ENCODE peak calls at places on chromosomes 2 and 18, in ten cellular contexts. One of them, this sample, is unnamed.

GRCh38 chr18:22286576-22286975 is 117.2 kb downstream of the GATA6 start:
- DNase-seq in transverse colon: peak; percentile 82
- DNase-seq in colonic mucosa: peak; percentile 87
- DNase-seq in IMR-90: no peak
- DNase-seq in body of pancreas: peak; percentile 65
- DNase-seq in adrenal gland: no peak
- DNase-seq in GM12865: no peak
- DNase-seq in astrocyte of the spinal cord: no peak
- DNase-seq in epithelial cell of esophagus: peak; percentile 87
- DNase-seq in lower leg skin: peak; percentile 27
- DNase-seq in this sample: peak; percentile 71

GRCh38 chr18:8260319-8260718 is 348.9 kb upstream of the RAB12 start:
- DNase-seq in GM12865: no peak
- DNase-seq in body of pancreas: no peak
- DNase-seq in epithelial cell of esophagus: peak; percentile 90
- DNase-seq in IMR-90: peak; percentile 11
- DNase-seq in adrenal gland: no peak
- DNase-seq in lower leg skin: peak; percentile 21
- DNase-seq in colonic mucosa: no peak
- DNase-seq in astrocyte of the spinal cord: peak; percentile 16
- DNase-seq in transverse colon: no peak
- DNase-seq in this sample: no peak

GRCh38 chr2:61185329-61185728 is 23.3 kb downstream of the C2orf74 start:
- DNase-seq in transverse colon: no peak
- DNase-seq in body of pancreas: no peak
- DNase-seq in GM12865: no peak
- DNase-seq in colonic mucosa: no peak
- DNase-seq in epithelial cell of esophagus: no peak
- DNase-seq in astrocyte of the spinal cord: no peak
- DNase-seq in IMR-90: no peak
- DNase-seq in lower leg skin: no peak
- DNase-seq in adrenal gland: no peak
- DNase-seq in this sample: no peak

GRCh38 chr2:160736148-160736547 is 242.5 kb upstream of the RBMS1 start:
- DNase-seq in IMR-90: no peak
- DNase-seq in GM12865: no peak
- DNase-seq in epithelial cell of esophagus: no peak
- DNase-seq in colonic mucosa: no peak
- DNase-seq in astrocyte of the spinal cord: no peak
- DNase-seq in lower leg skin: no peak
- DNase-seq in transverse colon: no peak
- DNase-seq in body of pancreas: no peak
- DNase-seq in adrenal gland: no peak
- DNase-seq in this sample: no peak

GRCh38 chr18:35835838-35836237 is 136.6 kb upstream of the RMP24 start:
- DNase-seq in body of pancreas: no peak
- DNase-seq in GM12865: peak; percentile 65
- DNase-seq in IMR-90: no peak
- DNase-seq in lower leg skin: no peak
- DNase-seq in adrenal gland: no peak
- DNase-seq in transverse colon: no peak
- DNase-seq in epithelial cell of esophagus: no peak
- DNase-seq in astrocyte of the spinal cord: no peak
- DNase-seq in colonic mucosa: no peak
- DNase-seq in this sample: no peak

GRCh38 chr2:44580875-44581515 is 219.2 kb downstream of the CAMKMT start:
- DNase-seq in body of pancreas: no peak
- DNase-seq in transverse colon: no peak
- DNase-seq in epithelial cell of esophagus: no peak
- DNase-seq in lower leg skin: no peak
- DNase-seq in astrocyte of the spinal cord: no peak
- DNase-seq in IMR-90: no peak
- DNase-seq in colonic mucosa: no peak
- DNase-seq in GM12865: no peak
- DNase-seq in adrenal gland: no peak
- DNase-seq in this sample: no peak

GRCh38 chr2:186641807-186642321 is 52.0 kb upstream of the FAM171B start:
- DNase-seq in adrenal gland: peak; percentile 74
- DNase-seq in body of pancreas: peak; percentile 52
- DNase-seq in GM12865: peak; percentile 76
- DNase-seq in epithelial cell of esophagus: peak; percentile 86
- DNase-seq in lower leg skin: no peak
- DNase-seq in IMR-90: peak; percentile 78
- DNase-seq in transverse colon: peak; percentile 15
- DNase-seq in astrocyte of the spinal cord: peak; percentile 72
- DNase-seq in colonic mucosa: peak; percentile 25
- DNase-seq in this sample: peak; percentile 88

GRCh38 chr2:230512955-230513748 is 97.2 kb downstream of the SP100 start:
- DNase-seq in body of pancreas: no peak
- DNase-seq in adrenal gland: no peak
- DNase-seq in colonic mucosa: no peak
- DNase-seq in GM12865: no peak
- DNase-seq in transverse colon: no peak
- DNase-seq in lower leg skin: no peak
- DNase-seq in astrocyte of the spinal cord: no peak
- DNase-seq in IMR-90: no peak
- DNase-seq in epithelial cell of esophagus: peak; percentile 19
- DNase-seq in this sample: no peak

GRCh38 chr2:200352631-200353030 is 46.1 kb downstream of the SPATS2L start:
- DNase-seq in IMR-90: peak; percentile 66
- DNase-seq in adrenal gland: no peak
- DNase-seq in astrocyte of the spinal cord: peak; percentile 60
- DNase-seq in transverse colon: no peak
- DNase-seq in epithelial cell of esophagus: peak; percentile 61
- DNase-seq in colonic mucosa: no peak
- DNase-seq in lower leg skin: no peak
- DNase-seq in body of pancreas: no peak
- DNase-seq in GM12865: no peak
- DNase-seq in this sample: peak; percentile 84

GRCh38 chr18:79569720-79570119 is 109.9 kb upstream of the CTDP1 start:
- DNase-seq in transverse colon: peak; percentile 5
- DNase-seq in body of pancreas: peak; percentile 4
- DNase-seq in adrenal gland: no peak
- DNase-seq in epithelial cell of esophagus: no peak
- DNase-seq in GM12865: no peak
- DNase-seq in colonic mucosa: peak; percentile 18
- DNase-seq in astrocyte of the spinal cord: no peak
- DNase-seq in lower leg skin: no peak
- DNase-seq in IMR-90: no peak
- DNase-seq in this sample: no peak

GRCh38 chr2:169384816-169385215 is 22.5 kb upstream of the LRP2 start:
- DNase-seq in body of pancreas: no peak
- DNase-seq in IMR-90: no peak
- DNase-seq in astrocyte of the spinal cord: no peak
- DNase-seq in colonic mucosa: no peak
- DNase-seq in transverse colon: no peak
- DNase-seq in adrenal gland: no peak
- DNase-seq in GM12865: no peak
- DNase-seq in lower leg skin: no peak
- DNase-seq in epithelial cell of esophagus: no peak
- DNase-seq in this sample: no peak

GRCh38 chr2:200156140-200156858 is 150.2 kb upstream of the SPATS2L start:
- DNase-seq in GM12865: no peak
- DNase-seq in lower leg skin: peak; percentile 44
- DNase-seq in epithelial cell of esophagus: peak; percentile 93
- DNase-seq in IMR-90: peak; percentile 93
- DNase-seq in adrenal gland: peak; percentile 75
- DNase-seq in colonic mucosa: no peak
- DNase-seq in astrocyte of the spinal cord: peak; percentile 89
- DNase-seq in transverse colon: no peak
- DNase-seq in body of pancreas: peak; percentile 25
- DNase-seq in this sample: peak; percentile 83

GRCh38 chr2:48034295-48034694 is 128.0 kb upstream of the FBXO11 start:
- DNase-seq in transverse colon: no peak
- DNase-seq in epithelial cell of esophagus: no peak
- DNase-seq in adrenal gland: no peak
- DNase-seq in astrocyte of the spinal cord: no peak
- DNase-seq in colonic mucosa: no peak
- DNase-seq in IMR-90: no peak
- DNase-seq in GM12865: no peak
- DNase-seq in lower leg skin: no peak
- DNase-seq in body of pancreas: no peak
- DNase-seq in this sample: no peak
- H3K4me3 ChIP-seq in transverse colon: no peak overlapping the region
- H3K4me3 ChIP-seq in epithelial cell of esophagus: no peak overlapping the region
- H3K4me3 ChIP-seq in adrenal gland: no peak overlapping the region
- H3K4me3 ChIP-seq in astrocyte of the spinal cord: no peak overlapping the region
- H3K4me3 ChIP-seq in colonic mucosa: no peak overlapping the region
- H3K4me3 ChIP-seq in IMR-90: no peak overlapping the region
- H3K4me3 ChIP-seq in GM12865: no peak overlapping the region
- H3K4me3 ChIP-seq in lower leg skin: no peak overlapping the region
- H3K4me3 ChIP-seq in body of pancreas: no peak overlapping the region
- H3K4me3 ChIP-seq in this sample: no peak overlapping the region

GRCh38 chr2:65580824-65581223 is 148.4 kb upstream of the SPRED2 start:
- DNase-seq in body of pancreas: no peak
- DNase-seq in GM12865: no peak
- DNase-seq in IMR-90: no peak
- DNase-seq in epithelial cell of esophagus: no peak
- DNase-seq in astrocyte of the spinal cord: no peak
- DNase-seq in transverse colon: no peak
- DNase-seq in colonic mucosa: no peak
- DNase-seq in adrenal gland: no peak
- DNase-seq in lower leg skin: no peak
- DNase-seq in this sample: no peak

GRCh38 chr2:65576861-65577601 is 144.6 kb upstream of the SPRED2 start:
- DNase-seq in astrocyte of the spinal cord: peak; percentile 92
- DNase-seq in colonic mucosa: no peak
- DNase-seq in body of pancreas: no peak
- DNase-seq in adrenal gland: no peak
- DNase-seq in IMR-90: peak; percentile 95
- DNase-seq in epithelial cell of esophagus: peak; percentile 93
- DNase-seq in lower leg skin: no peak
- DNase-seq in transverse colon: no peak
- DNase-seq in GM12865: no peak
- DNase-seq in this sample: peak; percentile 95

GRCh38 chr2:65579506-65580235 is 147.3 kb upstream of the SPRED2 start:
- DNase-seq in astrocyte of the spinal cord: no peak
- DNase-seq in colonic mucosa: no peak
- DNase-seq in body of pancreas: no peak
- DNase-seq in IMR-90: no peak
- DNase-seq in transverse colon: no peak
- DNase-seq in lower leg skin: no peak
- DNase-seq in epithelial cell of esophagus: no peak
- DNase-seq in adrenal gland: no peak
- DNase-seq in GM12865: no peak
- DNase-seq in this sample: no peak

GRCh38 chr2:65574911-65575444 is 142.6 kb upstream of the SPRED2 start:
- DNase-seq in colonic mucosa: no peak
- DNase-seq in GM12865: no peak
- DNase-seq in adrenal gland: no peak
- DNase-seq in transverse colon: no peak
- DNase-seq in body of pancreas: no peak
- DNase-seq in epithelial cell of esophagus: no peak
- DNase-seq in IMR-90: no peak
- DNase-seq in astrocyte of the spinal cord: no peak
- DNase-seq in lower leg skin: no peak
- DNase-seq in this sample: no peak

GRCh38 chr2:65576278-65576677 is 143.9 kb upstream of the SPRED2 start:
- DNase-seq in lower leg skin: no peak
- DNase-seq in GM12865: no peak
- DNase-seq in colonic mucosa: no peak
- DNase-seq in astrocyte of the spinal cord: no peak
- DNase-seq in transverse colon: no peak
- DNase-seq in IMR-90: no peak
- DNase-seq in adrenal gland: no peak
- DNase-seq in body of pancreas: no peak
- DNase-seq in epithelial cell of esophagus: no peak
- DNase-seq in this sample: no peak
- TF ChIP-seq CTCF in lower leg skin: no peak
- TF ChIP-seq CTCF in GM12865: no peak
- TF ChIP-seq CTCF in colonic mucosa: no peak
- TF ChIP-seq CTCF in astrocyte of the spinal cord: no peak
- TF ChIP-seq CTCF in transverse colon: no peak
- TF ChIP-seq CTCF in IMR-90: no peak
- TF ChIP-seq CTCF in adrenal gland: no peak
- TF ChIP-seq CTCF in body of pancreas: no peak
- TF ChIP-seq CTCF in epithelial cell of esophagus: no peak
- TF ChIP-seq CTCF in this sample: no peak

GRCh38 chr2:59312967-59313943 is 1072.1 kb upstream of the FANCL start:
- DNase-seq in IMR-90: no peak
- DNase-seq in body of pancreas: no peak
- DNase-seq in epithelial cell of esophagus: no peak
- DNase-seq in astrocyte of the spinal cord: no peak
- DNase-seq in transverse colon: no peak
- DNase-seq in GM12865: no peak
- DNase-seq in adrenal gland: no peak
- DNase-seq in colonic mucosa: no peak
- DNase-seq in lower leg skin: no peak
- DNase-seq in this sample: no peak
- H3K4me3 ChIP-seq in IMR-90: no peak overlapping the region
- H3K4me3 ChIP-seq in body of pancreas: no peak overlapping the region
- H3K4me3 ChIP-seq in epithelial cell of esophagus: no peak overlapping the region
- H3K4me3 ChIP-seq in astrocyte of the spinal cord: no peak overlapping the region
- H3K4me3 ChIP-seq in transverse colon: no peak overlapping the region
- H3K4me3 ChIP-seq in GM12865: no peak overlapping the region
- H3K4me3 ChIP-seq in adrenal gland: no peak overlapping the region
- H3K4me3 ChIP-seq in colonic mucosa: no peak overlapping the region
- H3K4me3 ChIP-seq in lower leg skin: no peak overlapping the region
- H3K4me3 ChIP-seq in this sample: no peak overlapping the region

DNA sequence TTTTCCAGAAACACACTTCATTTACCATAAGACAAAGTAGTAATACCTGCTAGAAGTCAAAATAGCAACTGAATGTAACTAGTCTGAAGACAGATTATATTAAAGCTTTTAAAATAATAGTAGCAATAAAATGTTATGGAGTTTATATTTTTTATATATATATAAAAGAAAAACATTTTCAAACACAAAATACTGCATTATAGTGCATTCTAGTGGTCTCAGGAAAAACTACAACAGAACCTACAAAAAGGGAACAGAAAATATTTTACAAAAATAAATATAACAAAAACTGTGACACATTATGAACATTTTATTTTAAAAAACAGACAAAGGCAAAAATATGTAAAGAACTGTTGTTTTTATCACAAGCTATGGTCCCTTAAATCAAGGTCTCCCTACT is 48.0 kb downstream of the STRN start:
- DNase-seq in transverse colon: no peak
- DNase-seq in astrocyte of the spinal cord: no peak
- DNase-seq in adrenal gland: no peak
- DNase-seq in lower leg skin: no peak
- DNase-seq in colonic mucosa: no peak
- DNase-seq in IMR-90: peak; percentile 10
- DNase-seq in epithelial cell of esophagus: no peak
- DNase-seq in body of pancreas: no peak
- DNase-seq in GM12865: no peak
- DNase-seq in this sample: peak; percentile 11
- TF ChIP-seq CTCF in transverse colon: no peak
- TF ChIP-seq CTCF in astrocyte of the spinal cord: peak; percentile 36
- TF ChIP-seq CTCF in adrenal gland: no peak
- TF ChIP-seq CTCF in lower leg skin: no peak
- TF ChIP-seq CTCF in colonic mucosa: no peak
- TF ChIP-seq CTCF in IMR-90: peak; percentile 45
- TF ChIP-seq CTCF in epithelial cell of esophagus: peak; percentile 10
- TF ChIP-seq CTCF in body of pancreas: peak; percentile 7
- TF ChIP-seq CTCF in GM12865: no peak
- TF ChIP-seq CTCF in this sample: peak; percentile 55